ENCODE peak calls at places on chromosomes 4 and X, in eight cellular contexts. One of them, this sample, is unnamed.

GRCh38 chrX:47228550-47229270 is 4.1 kb upstream of the USP11 start:
- DNase-seq in heart right ventricle: no peak
- DNase-seq in endodermal cell: no peak
- DNase-seq in WTC11: no peak
- DNase-seq in endothelial cell: no peak
- DNase-seq in ELR: no peak
- DNase-seq in iPS-NIHi11: no peak
- DNase-seq in LHCN-M2: no peak
- DNase-seq in this sample: no peak

GRCh38 chrX:39149761-39150160 is 348.5 kb downstream of the MID1IP1 start:
- DNase-seq in heart right ventricle: peak; percentile 51
- DNase-seq in endodermal cell: peak; percentile 93
- DNase-seq in WTC11: peak; percentile 71
- DNase-seq in endothelial cell: peak; percentile 64
- DNase-seq in ELR: peak; percentile 23
- DNase-seq in iPS-NIHi11: peak; percentile 46
- DNase-seq in LHCN-M2: peak; percentile 24
- DNase-seq in this sample: peak; percentile 76

GRCh38 chr4:37729649-37730004 is 43.5 kb upstream of the RELL1 start:
- DNase-seq in heart right ventricle: no peak
- DNase-seq in endodermal cell: no peak
- DNase-seq in WTC11: no peak
- DNase-seq in endothelial cell: no peak
- DNase-seq in ELR: no peak
- DNase-seq in iPS-NIHi11: no peak
- DNase-seq in LHCN-M2: no peak
- DNase-seq in this sample: no peak

GRCh38 chr4:6891436-6892170 is 18.0 kb upstream of the TBC1D14 start:
- DNase-seq in heart right ventricle: no peak
- DNase-seq in endodermal cell: no peak
- DNase-seq in WTC11: no peak
- DNase-seq in endothelial cell: no peak
- DNase-seq in ELR: no peak
- DNase-seq in iPS-NIHi11: no peak
- DNase-seq in LHCN-M2: no peak
- DNase-seq in this sample: peak; percentile 28

GRCh38 chrX:30935985-30936384 is 46.9 kb upstream of the TAB3 start:
- DNase-seq in heart right ventricle: no peak
- DNase-seq in endodermal cell: peak; percentile 69
- DNase-seq in WTC11: peak; percentile 20
- DNase-seq in endothelial cell: peak; percentile 21
- DNase-seq in ELR: peak; percentile 36
- DNase-seq in iPS-NIHi11: peak; percentile 38
- DNase-seq in LHCN-M2: peak; percentile 24
- DNase-seq in this sample: peak; percentile 31

GRCh38 chrX:40671126-40671525 is 23.8 kb upstream of the CXorf38 start:
- DNase-seq in heart right ventricle: no peak
- DNase-seq in endodermal cell: no peak
- DNase-seq in WTC11: no peak
- DNase-seq in endothelial cell: no peak
- DNase-seq in ELR: no peak
- DNase-seq in iPS-NIHi11: no peak
- DNase-seq in LHCN-M2: no peak
- DNase-seq in this sample: peak; percentile 27

GRCh38 chrX:25853002-25853479 is 285.1 kb upstream of the MAGEB18 start:
- DNase-seq in heart right ventricle: no peak
- DNase-seq in endodermal cell: no peak
- DNase-seq in WTC11: no peak
- DNase-seq in endothelial cell: no peak
- DNase-seq in ELR: no peak
- DNase-seq in iPS-NIHi11: no peak
- DNase-seq in LHCN-M2: no peak
- DNase-seq in this sample: no peak

GRCh38 chrX:8913665-8914409 is 112.7 kb upstream of the FAM9A start:
- DNase-seq in heart right ventricle: peak; percentile 17
- DNase-seq in endodermal cell: no peak
- DNase-seq in WTC11: no peak
- DNase-seq in endothelial cell: no peak
- DNase-seq in ELR: no peak
- DNase-seq in iPS-NIHi11: no peak
- DNase-seq in LHCN-M2: peak; percentile 89
- DNase-seq in this sample: peak; percentile 66

GRCh38 chr4:47839259-47839658 is 1.4 kb upstream of the CORIN start:
- DNase-seq in heart right ventricle: peak; percentile 13
- DNase-seq in endodermal cell: no peak
- DNase-seq in WTC11: no peak
- DNase-seq in endothelial cell: no peak
- DNase-seq in ELR: peak; percentile 49
- DNase-seq in iPS-NIHi11: no peak
- DNase-seq in LHCN-M2: no peak
- DNase-seq in this sample: peak; percentile 68

GRCh38 chr4:81722229-81722900 is 250.7 kb upstream of the RASGEF1B start:
- DNase-seq in heart right ventricle: no peak
- DNase-seq in endodermal cell: no peak
- DNase-seq in WTC11: no peak
- DNase-seq in endothelial cell: no peak
- DNase-seq in ELR: no peak
- DNase-seq in iPS-NIHi11: no peak
- DNase-seq in LHCN-M2: no peak
- DNase-seq in this sample: no peak

GRCh38 chr4:149884529-149885206 is 69.0 kb upstream of the IQCM start:
- DNase-seq in heart right ventricle: no peak
- DNase-seq in endodermal cell: no peak
- DNase-seq in WTC11: no peak
- DNase-seq in endothelial cell: no peak
- DNase-seq in ELR: no peak
- DNase-seq in iPS-NIHi11: no peak
- DNase-seq in LHCN-M2: no peak
- DNase-seq in this sample: no peak

GRCh38 chr4:139734875-139735380 is 69.3 kb downstream of the MGST2 start:
- DNase-seq in heart right ventricle: peak; percentile 90
- DNase-seq in endodermal cell: peak; percentile 95
- DNase-seq in WTC11: peak; percentile 89
- DNase-seq in endothelial cell: peak; percentile 95
- DNase-seq in ELR: peak; percentile 74
- DNase-seq in iPS-NIHi11: peak; percentile 95
- DNase-seq in LHCN-M2: peak; percentile 38
- DNase-seq in this sample: peak; percentile 62

GRCh38 chrX:150935466-150935865 is 37.0 kb upstream of the CD99L2 start:
- DNase-seq in heart right ventricle: no peak
- DNase-seq in endodermal cell: no peak
- DNase-seq in WTC11: no peak
- DNase-seq in endothelial cell: no peak
- DNase-seq in ELR: peak; percentile 25
- DNase-seq in iPS-NIHi11: no peak
- DNase-seq in LHCN-M2: peak; percentile 13
- DNase-seq in this sample: peak; percentile 50

GRCh38 chr4:105145059-105145912 is 1.4 kb upstream of the TET2 start:
- DNase-seq in heart right ventricle: no peak
- DNase-seq in endodermal cell: no peak
- DNase-seq in WTC11: no peak
- DNase-seq in endothelial cell: no peak
- DNase-seq in ELR: peak; percentile 33
- DNase-seq in iPS-NIHi11: no peak
- DNase-seq in LHCN-M2: peak; percentile 38
- DNase-seq in this sample: peak; percentile 10

GRCh38 chr4:140851032-140851636 is 94.9 kb upstream of the TBC1D9 start:
- DNase-seq in heart right ventricle: peak; percentile 63
- DNase-seq in endodermal cell: peak; percentile 78
- DNase-seq in WTC11: peak; percentile 34
- DNase-seq in endothelial cell: peak; percentile 69
- DNase-seq in ELR: peak; percentile 66
- DNase-seq in iPS-NIHi11: peak; percentile 72
- DNase-seq in LHCN-M2: peak; percentile 56
- DNase-seq in this sample: peak; percentile 80

GRCh38 chr4:137452799-137453198 is 79.5 kb downstream of the PCDH18 start:
- DNase-seq in heart right ventricle: no peak
- DNase-seq in endodermal cell: no peak
- DNase-seq in WTC11: no peak
- DNase-seq in endothelial cell: no peak
- DNase-seq in ELR: no peak
- DNase-seq in iPS-NIHi11: no peak
- DNase-seq in LHCN-M2: no peak
- DNase-seq in this sample: no peak

GRCh38 chrX:49071877-49072711 is 1.7 kb downstream of the PRAF2 start:
- DNase-seq in heart right ventricle: peak; percentile 72
- DNase-seq in endodermal cell: peak; percentile 90
- DNase-seq in WTC11: peak; percentile 76
- DNase-seq in endothelial cell: peak; percentile 52
- DNase-seq in ELR: peak; percentile 19
- DNase-seq in iPS-NIHi11: peak; percentile 64
- DNase-seq in LHCN-M2: no peak
- DNase-seq in this sample: peak; percentile 84

GRCh38 chr4:86825511-86825910 is 23.7 kb downstream of the SLC10A6 start:
- DNase-seq in heart right ventricle: no peak
- DNase-seq in endodermal cell: no peak
- DNase-seq in WTC11: no peak
- DNase-seq in endothelial cell: no peak
- DNase-seq in ELR: peak; percentile 73
- DNase-seq in iPS-NIHi11: no peak
- DNase-seq in LHCN-M2: no peak
- DNase-seq in this sample: no peak

GRCh38 chr4:18404642-18405041 is 383.1 kb upstream of the LCORL start:
- DNase-seq in heart right ventricle: no peak
- DNase-seq in endodermal cell: no peak
- DNase-seq in WTC11: no peak
- DNase-seq in endothelial cell: no peak
- DNase-seq in ELR: no peak
- DNase-seq in iPS-NIHi11: no peak
- DNase-seq in LHCN-M2: no peak
- DNase-seq in this sample: no peak

GRCh38 chrX:3094261-3094660 is 53.0 kb downstream of the ARSF start:
- DNase-seq in heart right ventricle: no peak
- DNase-seq in endodermal cell: peak; percentile 52
- DNase-seq in WTC11: no peak
- DNase-seq in endothelial cell: no peak
- DNase-seq in ELR: no peak
- DNase-seq in iPS-NIHi11: no peak
- DNase-seq in LHCN-M2: no peak
- DNase-seq in this sample: peak; percentile 43

GRCh38 chrX:129823115-129823514 is 20.6 kb downstream of the ZDHHC9 start:
- DNase-seq in heart right ventricle: peak; percentile 20
- DNase-seq in endodermal cell: peak; percentile 60
- DNase-seq in WTC11: peak; percentile 14
- DNase-seq in endothelial cell: peak; percentile 27
- DNase-seq in ELR: peak; percentile 57
- DNase-seq in iPS-NIHi11: peak; percentile 38
- DNase-seq in LHCN-M2: peak; percentile 27
- DNase-seq in this sample: peak; percentile 54

GRCh38 chr4:181289203-181289602 is 954.0 kb upstream of the TENM3 start:
- DNase-seq in heart right ventricle: no peak
- DNase-seq in endodermal cell: peak; percentile 74
- DNase-seq in WTC11: no peak
- DNase-seq in endothelial cell: no peak
- DNase-seq in ELR: no peak
- DNase-seq in iPS-NIHi11: no peak
- DNase-seq in LHCN-M2: no peak
- DNase-seq in this sample: no peak

GRCh38 chr4:102247041-102247440 is 98.2 kb downstream of the SLC39A8 start:
- DNase-seq in heart right ventricle: no peak
- DNase-seq in endodermal cell: no peak
- DNase-seq in WTC11: no peak
- DNase-seq in endothelial cell: no peak
- DNase-seq in ELR: peak; percentile 4
- DNase-seq in iPS-NIHi11: no peak
- DNase-seq in LHCN-M2: peak; percentile 78
- DNase-seq in this sample: peak; percentile 33

GRCh38 chr4:6548201-6548881 is 26.6 kb upstream of the MAN2B2 start:
- DNase-seq in heart right ventricle: peak; percentile 43
- DNase-seq in endodermal cell: peak; percentile 88
- DNase-seq in WTC11: peak; percentile 65
- DNase-seq in endothelial cell: peak; percentile 69
- DNase-seq in ELR: peak; percentile 65
- DNase-seq in iPS-NIHi11: peak; percentile 70
- DNase-seq in LHCN-M2: peak; percentile 51
- DNase-seq in this sample: peak; percentile 20

GRCh38 chr4:14681330-14681729 is 321.0 kb upstream of the CPEB2 start:
- DNase-seq in heart right ventricle: no peak
- DNase-seq in endodermal cell: no peak
- DNase-seq in WTC11: no peak
- DNase-seq in endothelial cell: no peak
- DNase-seq in ELR: no peak
- DNase-seq in iPS-NIHi11: no peak
- DNase-seq in LHCN-M2: no peak
- DNase-seq in this sample: no peak

GRCh38 chr4:105135746-105136145 is 10.9 kb upstream of the TET2 start:
- DNase-seq in heart right ventricle: no peak
- DNase-seq in endodermal cell: no peak
- DNase-seq in WTC11: no peak
- DNase-seq in endothelial cell: no peak
- DNase-seq in ELR: peak; percentile 10
- DNase-seq in iPS-NIHi11: no peak
- DNase-seq in LHCN-M2: no peak
- DNase-seq in this sample: peak; percentile 43

GRCh38 chr4:7499661-7500060 is 64.9 kb upstream of the PSAPL1 start:
- DNase-seq in heart right ventricle: no peak
- DNase-seq in endodermal cell: no peak
- DNase-seq in WTC11: no peak
- DNase-seq in endothelial cell: no peak
- DNase-seq in ELR: no peak
- DNase-seq in iPS-NIHi11: no peak
- DNase-seq in LHCN-M2: no peak
- DNase-seq in this sample: no peak

GRCh38 chr4:54094449-54094848 is 5.5 kb upstream of the GSX2 start:
- DNase-seq in heart right ventricle: no peak
- DNase-seq in endodermal cell: no peak
- DNase-seq in WTC11: no peak
- DNase-seq in endothelial cell: no peak
- DNase-seq in ELR: no peak
- DNase-seq in iPS-NIHi11: no peak
- DNase-seq in LHCN-M2: no peak
- DNase-seq in this sample: no peak

GRCh38 chr4:100632163-100632562 is 114.3 kb upstream of the EMCN start:
- DNase-seq in heart right ventricle: no peak
- DNase-seq in endodermal cell: no peak
- DNase-seq in WTC11: no peak
- DNase-seq in endothelial cell: no peak
- DNase-seq in ELR: no peak
- DNase-seq in iPS-NIHi11: no peak
- DNase-seq in LHCN-M2: no peak
- DNase-seq in this sample: no peak

GRCh38 chr4:119478446-119479179 is 150.0 kb downstream of the PDE5A start:
- DNase-seq in heart right ventricle: no peak
- DNase-seq in endodermal cell: no peak
- DNase-seq in WTC11: no peak
- DNase-seq in endothelial cell: no peak
- DNase-seq in ELR: no peak
- DNase-seq in iPS-NIHi11: no peak
- DNase-seq in LHCN-M2: no peak
- DNase-seq in this sample: no peak

GRCh38 chrX:41275661-41276609 is 58.0 kb upstream of the DDX3X start:
- DNase-seq in heart right ventricle: peak; percentile 64
- DNase-seq in endodermal cell: peak; percentile 89
- DNase-seq in WTC11: peak; percentile 54
- DNase-seq in endothelial cell: peak; percentile 61
- DNase-seq in ELR: peak; percentile 69
- DNase-seq in iPS-NIHi11: peak; percentile 78
- DNase-seq in LHCN-M2: peak; percentile 52
- DNase-seq in this sample: peak; percentile 65

GRCh38 chrX:30951003-30951402 is 61.9 kb upstream of the TAB3 start:
- DNase-seq in heart right ventricle: no peak
- DNase-seq in endodermal cell: no peak
- DNase-seq in WTC11: no peak
- DNase-seq in endothelial cell: no peak
- DNase-seq in ELR: no peak
- DNase-seq in iPS-NIHi11: no peak
- DNase-seq in LHCN-M2: no peak
- DNase-seq in this sample: no peak

GRCh38 chrX:121853762-121854613 is 806.6 kb downstream of the GLUD2 start:
- DNase-seq in heart right ventricle: no peak
- DNase-seq in endodermal cell: no peak
- DNase-seq in WTC11: no peak
- DNase-seq in endothelial cell: no peak
- DNase-seq in ELR: no peak
- DNase-seq in iPS-NIHi11: no peak
- DNase-seq in LHCN-M2: no peak
- DNase-seq in this sample: no peak

GRCh38 chrX:127708155-127708554 is 344.0 kb downstream of the ACTRT1 start:
- DNase-seq in heart right ventricle: no peak
- DNase-seq in endodermal cell: no peak
- DNase-seq in WTC11: no peak
- DNase-seq in endothelial cell: no peak
- DNase-seq in ELR: no peak
- DNase-seq in iPS-NIHi11: no peak
- DNase-seq in LHCN-M2: no peak
- DNase-seq in this sample: no peak